ENCODE peak calls at places on chromosomes 7 and 10, in ten cellular contexts. Y is LoVo; O is stimulated activated CD4-positive, alpha-beta T cell treated with anti-CD3 and anti-CD28 coated beads, Interleukin-4, amount 100 ng/mL, for 48 hours; H is aorta; W is left ventricle myocardium inferior; X is T-helper 2 cell; E is activated naive CD4-positive, alpha-beta T cell; N is upper lobe of right lung; U is NCI-H1694 treated with DMSO at 0.1 percent for 48 hours; G is stimulated activated naive CD8-positive, alpha-beta T cell treated with anti-CD3 and anti-CD28 coated beads, Interleukin-15, Interleukin-2, amounts not matched to agents 100 U/mL and 50 U/mL, for 24 hours. M is an unnamed sample.

GRCh38 chr10:24556746-24557742 is 166.6 kb downstream of the ARHGAP21 start:
- DNase-seq in G (no peak), Y (peak; percentile 54), U (no peak), W (no peak), H (no peak), N (no peak), E (no peak), O (no peak), X (no peak), M (no peak)

GRCh38 chr10:125726914-125727313 is 7.4 kb downstream of the EDRF1 start:
- DNase-seq in N (no peak), Y (no peak), U (no peak), E (no peak), W (no peak), G (no peak), X (no peak), H (no peak), O (no peak), M (no peak)

GRCh38 chr10:31780717-31781116 is 147.9 kb downstream of the ARHGAP12 start:
- DNase-seq in N (no peak), E (no peak), X (no peak), G (no peak), O (no peak), W (no peak), U (no peak), Y (no peak), H (no peak), M (no peak)

GRCh38 chr10:79266543-79267312 is 80.5 kb upstream of the PPIF start:
- DNase-seq in H (peak; percentile 92), W (peak; percentile 70), X (no peak), O (no peak), U (no peak), E (no peak), N (peak; percentile 84), Y (no peak), G (peak; percentile 43), M (peak; percentile 86)

GRCh38 chr10:125236091-125236490 is 75.7 kb upstream of the CTBP2 start:
- DNase-seq in E (no peak), W (no peak), O (no peak), Y (no peak), H (no peak), X (no peak), N (no peak), G (no peak), U (no peak), M (no peak)

GRCh38 chr7:572668-573495 is 53.2 kb upstream of the PDGFA start:
- DNase-seq in W (no peak), O (no peak), U (no peak), G (no peak), X (no peak), N (no peak), E (no peak), H (no peak), Y (no peak), M (no peak)

GRCh38 chr10:18689498-18689897 is 30.3 kb downstream of the ARL5B start:
- DNase-seq in N (no peak), E (no peak), U (peak; percentile 17), G (no peak), Y (peak; percentile 46), X (no peak), O (no peak), H (no peak), W (no peak), M (no peak)

GRCh38 chr10:97184971-97185325 is 811 bp downstream of the SLIT1 start:
- DNase-seq in N (peak; percentile 58), G (no peak), E (no peak), Y (no peak), X (no peak), O (no peak), W (no peak), H (peak; percentile 62), U (no peak), M (no peak)

GRCh38 chr7:45391618-45392451 is 182.3 kb upstream of the ADCY1 start:
- DNase-seq in W (no peak), Y (no peak), O (no peak), E (no peak), H (no peak), N (no peak), G (no peak), U (no peak), X (no peak), M (no peak)

GRCh38 chr10:29926649-29927048 is 132.7 kb downstream of the JCAD start:
- DNase-seq in O (no peak), W (no peak), E (no peak), G (no peak), U (no peak), Y (no peak), H (no peak), X (no peak), N (no peak), M (no peak)

M was measured in lower lobe of right lung.